ENCODE peak calls at places on chromosomes 3 and 15, in six cellular contexts. D is IMR-90, X is H1, A is neuronal stem cell, K is mesenchymal stem cell, Z is trophoblast cell. O is an unnamed sample.

GRCh38 chr3:177429772-177430171 is 232.5 kb upstream of the TBL1XR1 start:
- DNase-seq in D (no peak), X (no peak), A (no peak), K (no peak), Z (no peak), O (no peak)

GRCh38 chr3:124297062-124297980 is 305.4 kb upstream of the ROPN1 start:
- DNase-seq in D (no peak), X (no peak), A (no peak), K (no peak), Z (no peak), O (no peak)

GRCh38 chr3:114378760-114379159 is 84.9 kb downstream of the TIGIT start:
- DNase-seq in D (no peak), X (no peak), A (no peak), K (no peak), Z (no peak), O (no peak)

GRCh38 chr15:43277231-43277823 is 10.6 kb upstream of the TGM5 start:
- DNase-seq in D (no peak), X (no peak), A (no peak), K (no peak), Z (no peak), O (no peak)

GRCh38 chr3:124691599-124691998 is 38.7 kb upstream of the UMPS start:
- DNase-seq in D (no peak), X (no peak), A (no peak), K (no peak), Z (no peak), O (no peak)

GRCh38 chr15:79221696-79222095 is 60.8 kb upstream of the ANKRD34C start:
- DNase-seq in D (no peak), X (no peak), A (no peak), K (no peak), Z (peak; percentile 91), O (no peak)

GRCh38 chr3:46708401-46709146 is 7.4 kb downstream of the TMIE start:
- DNase-seq in D (no peak), X (no peak), A (no peak), K (no peak), Z (no peak), O (no peak)

GRCh38 chr3:116087431-116087830 is 357.9 kb downstream of the LSAMP start:
- DNase-seq in D (no peak), X (no peak), A (no peak), K (no peak), Z (no peak), O (no peak)

GRCh38 chr3:166110102-166110501 is 272.9 kb upstream of the BCHE start:
- DNase-seq in D (no peak), X (no peak), A (no peak), K (no peak), Z (no peak), O (no peak)

GRCh38 chr3:171388537-171388936 is 71.7 kb downstream of the TNIK start:
- DNase-seq in D (no peak), X (no peak), A (no peak), K (no peak), Z (no peak), O (no peak)

GRCh38 chr3:171391432-171391831 is 68.8 kb downstream of the TNIK start:
- DNase-seq in D (no peak), X (no peak), A (no peak), K (no peak), Z (no peak), O (no peak)

GRCh38 chr3:171390531-171390930 is 69.7 kb downstream of the TNIK start:
- DNase-seq in D (no peak), X (no peak), A (no peak), K (no peak), Z (no peak), O (no peak)

GRCh38 chr3:171396048-171396447 is 64.2 kb downstream of the TNIK start:
- DNase-seq in D (peak; percentile 31), X (no peak), A (no peak), K (peak; percentile 34), Z (no peak), O (no peak)

GRCh38 chr3:171393032-171393744 is 67.0 kb downstream of the TNIK start:
- DNase-seq in D (peak; percentile 58), X (no peak), A (no peak), K (peak; percentile 13), Z (no peak), O (peak; percentile 83)
- H2BK5ac ChIP-seq in D (no peak overlapping the region), X (no peak overlapping the region), A (no peak overlapping the region), K (no peak overlapping the region), Z (no peak overlapping the region), O (no peak overlapping the region)

DNA sequence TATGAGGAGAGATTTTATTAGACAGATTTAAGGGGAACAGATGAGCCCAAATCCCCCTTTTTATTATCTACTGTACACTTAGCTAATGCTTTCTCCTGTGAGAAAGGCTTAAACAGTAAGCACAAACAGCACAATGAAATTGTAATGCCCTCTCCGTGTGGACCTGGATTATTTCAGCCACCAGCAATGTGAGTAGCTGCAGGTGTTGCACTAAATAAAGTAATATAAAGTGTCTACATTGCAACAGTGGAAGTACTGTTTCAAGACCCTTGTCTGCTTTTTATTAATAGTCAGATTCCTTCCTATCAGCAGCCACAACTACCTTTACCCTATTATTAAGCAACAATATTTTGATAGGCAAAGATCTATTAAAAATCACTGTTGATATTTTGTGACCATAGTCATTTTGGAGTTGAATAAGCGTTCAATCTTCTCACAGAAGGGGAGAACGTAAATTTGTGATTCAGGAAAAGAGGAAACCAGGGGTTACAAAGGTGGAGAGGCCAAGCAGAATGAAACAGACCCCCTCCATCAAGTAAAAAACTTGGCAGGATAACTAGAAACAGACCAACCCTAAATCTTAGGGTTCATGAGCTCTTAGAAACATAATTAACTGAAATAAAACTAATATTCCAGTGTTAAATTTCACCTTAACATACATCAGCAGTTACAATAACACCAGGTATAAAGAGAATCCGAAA is 422.6 kb downstream of the MECOM start:
- DNase-seq in D (no peak), X (no peak), A (no peak), K (no peak), Z (no peak), O (no peak)
- H3K27ac ChIP-seq in D (peak overlapping the region; percentile 65), X (no peak overlapping the region), A (no peak overlapping the region), K (no peak overlapping the region), Z (peak overlapping the region; percentile 53), O (no peak overlapping the region)

GRCh38 chr3:72818092-72818721 is 30.0 kb downstream of the SHQ1 start:
- DNase-seq in D (peak; percentile 36), X (no peak), A (no peak), K (peak; percentile 43), Z (peak; percentile 41), O (peak; percentile 13)
- H3K4me3 ChIP-seq in D (no peak overlapping the region), X (no peak overlapping the region), A (no peak overlapping the region), K (no peak overlapping the region), Z (no peak overlapping the region), O (no peak overlapping the region)

DNA sequence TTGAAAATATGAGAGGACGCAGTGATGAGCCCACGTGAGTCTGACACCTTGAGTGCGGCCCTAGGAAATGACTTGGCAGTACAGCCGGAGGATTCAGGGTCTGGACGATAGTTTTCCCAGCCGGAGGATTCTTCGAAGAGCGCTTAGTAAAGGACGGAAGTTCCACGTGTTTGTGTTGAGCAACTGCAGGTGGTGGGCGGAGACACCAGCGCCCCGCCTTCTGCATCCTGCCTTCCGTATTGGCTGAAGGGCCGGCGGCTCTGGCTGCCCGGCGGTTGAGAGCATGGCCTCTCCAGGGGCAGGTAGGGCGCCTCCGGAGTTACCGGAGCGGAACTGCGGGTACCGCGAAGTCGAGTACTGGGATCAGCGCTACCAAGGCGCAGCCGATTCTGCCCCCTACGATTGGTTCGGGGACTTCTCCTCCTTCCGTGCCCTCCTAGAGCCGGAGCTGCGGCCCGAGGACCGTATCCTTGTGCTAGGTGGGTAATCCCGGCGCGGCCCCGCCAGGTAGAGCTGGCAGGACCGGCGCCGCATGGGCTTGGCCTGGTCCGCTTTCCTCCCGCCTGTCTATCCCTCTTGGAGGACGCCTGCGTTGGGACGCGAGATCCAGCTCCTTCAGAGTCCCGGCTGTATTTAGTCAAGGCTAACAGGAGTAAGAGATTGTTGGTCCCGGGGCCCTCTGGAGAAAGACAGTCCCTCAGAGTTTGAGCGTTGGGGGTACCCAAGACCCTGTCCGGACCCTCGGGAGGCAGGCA is at the start of gene EEF1AKMT4:
- DNase-seq in D (peak; percentile 98), X (peak; percentile 93), A (peak; percentile 97), K (peak; percentile 99), Z (peak; percentile 99), O (peak; percentile 100)
- H2BK5ac ChIP-seq in D (peak within 1 kb of the TSS; percentile 85), X (peak within 1 kb of the TSS; percentile 96), A (peak within 1 kb of the TSS; percentile 4), K (peak within 1 kb of the TSS; percentile 1), Z (peak within 1 kb of the TSS; percentile 83), O (peak within 1 kb of the TSS; percentile 96)

GRCh38 chr3:183156266-183156665 is 6.3 kb downstream of the LAMP3 start:
- DNase-seq in D (no peak), X (no peak), A (no peak), K (peak; percentile 65), Z (no peak), O (no peak)

GRCh38 chr3:183155499-183155898 is 7.0 kb downstream of the LAMP3 start:
- DNase-seq in D (no peak), X (no peak), A (no peak), K (no peak), Z (no peak), O (no peak)

GRCh38 chr3:183151716-183152385 is 10.7 kb downstream of the LAMP3 start:
- DNase-seq in D (no peak), X (no peak), A (no peak), K (no peak), Z (peak; percentile 16), O (no peak)

GRCh38 chr3:183151086-183151485 is 11.4 kb downstream of the LAMP3 start:
- DNase-seq in D (no peak), X (no peak), A (no peak), K (no peak), Z (no peak), O (no peak)

DNA sequence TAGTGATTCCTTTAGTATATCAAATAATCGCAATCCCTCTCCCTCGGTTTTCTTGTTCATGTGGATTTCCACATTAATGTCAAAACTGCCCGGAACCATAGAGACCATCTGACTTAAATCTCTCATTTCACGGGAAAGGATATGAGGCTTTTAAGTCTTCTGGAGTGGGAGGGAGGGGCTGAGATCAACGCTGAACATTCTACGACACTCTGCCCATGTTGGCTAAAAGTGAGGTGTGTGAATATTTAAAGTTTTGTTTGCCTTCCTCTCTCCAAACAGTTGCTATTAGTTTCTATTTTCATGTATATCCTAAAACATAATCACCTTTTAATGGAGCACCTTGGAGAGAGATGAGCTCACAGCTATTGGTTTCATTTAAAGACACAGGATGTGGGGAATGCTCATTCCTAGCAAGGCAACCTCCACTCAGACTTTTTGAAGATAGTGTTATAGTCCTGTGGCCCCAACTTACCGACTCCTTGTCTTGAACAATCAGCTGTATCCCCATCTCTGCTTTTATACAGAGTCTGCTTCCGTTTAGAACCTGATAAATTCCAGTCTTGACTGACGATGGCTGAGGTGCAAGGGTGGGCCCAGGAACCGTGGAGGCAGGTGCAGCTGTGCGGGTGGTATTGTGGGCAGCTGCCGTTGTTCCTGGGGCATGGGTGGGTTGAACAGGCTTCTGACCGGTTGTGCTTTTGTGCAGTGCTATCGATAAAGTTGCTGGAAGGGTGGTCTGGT is 9.2 kb downstream of the LAMP3 start:
- DNase-seq in D (no peak), X (no peak), A (no peak), K (no peak), Z (no peak), O (no peak)
- H3K27ac ChIP-seq in D (no peak overlapping the region), X (no peak overlapping the region), A (no peak overlapping the region), K (no peak overlapping the region), Z (no peak overlapping the region), O (no peak overlapping the region)